ENCODE peak calls at places on chromosomes 3 and 15, in four cellular contexts. One of them, this sample, is unnamed. For H3K27me3, the result is how much of the 10 kb centered on the place peaks cover.

GRCh38 chr3:174737966-174738365 is 121.2 kb upstream of the NAALADL2 start:
- DNase-seq in neural progenitor cell: no peak
- DNase-seq in IMR-90: no peak
- DNase-seq in heart left ventricle: no peak
- DNase-seq in this sample: no peak

GRCh38 chr15:46089438-46090044 is 454.7 kb downstream of the SQOR start:
- DNase-seq in IMR-90: no peak
- DNase-seq in heart left ventricle: no peak
- DNase-seq in neural progenitor cell: no peak
- DNase-seq in this sample: no peak

GRCh38 chr3:73733796-73734195 is 109.1 kb upstream of the PDZRN3 start:
- DNase-seq in heart left ventricle: no peak
- DNase-seq in neural progenitor cell: no peak
- DNase-seq in IMR-90: no peak
- DNase-seq in this sample: no peak

GRCh38 chr3:177451940-177452484 is 254.7 kb upstream of the TBL1XR1 start:
- DNase-seq in neural progenitor cell: no peak
- DNase-seq in IMR-90: peak
- DNase-seq in heart left ventricle: no peak
- DNase-seq in this sample: no peak

GRCh38 chr15:44713006-44713966 is 2.0 kb downstream of the B2M start:
- DNase-seq in neural progenitor cell: no peak
- DNase-seq in IMR-90: peak
- DNase-seq in heart left ventricle: no peak
- DNase-seq in this sample: peak

GRCh38 chr15:71219646-71220045 is 104.4 kb downstream of the THSD4 start:
- DNase-seq in IMR-90: peak
- DNase-seq in heart left ventricle: no peak
- DNase-seq in neural progenitor cell: peak
- DNase-seq in this sample: no peak

GRCh38 chr3:48013288-48013980 is 2.8 kb downstream of the MAP4 start:
- DNase-seq in IMR-90: peak
- DNase-seq in neural progenitor cell: peak
- DNase-seq in heart left ventricle: no peak
- DNase-seq in this sample: no peak

GRCh38 chr3:190996376-190996775 is 133.9 kb upstream of the GMNC start:
- DNase-seq in neural progenitor cell: no peak
- DNase-seq in IMR-90: peak
- DNase-seq in heart left ventricle: no peak
- DNase-seq in this sample: no peak

GRCh38 chr15:68431792-68432401 is at the start of gene ITGA11:
- DNase-seq in neural progenitor cell: peak
- DNase-seq in heart left ventricle: peak
- DNase-seq in IMR-90: peak
- DNase-seq in this sample: peak

GRCh38 chr15:74500401-74500800 is 39.4 kb upstream of the UBL7 start:
- DNase-seq in IMR-90: no peak
- DNase-seq in heart left ventricle: no peak
- DNase-seq in neural progenitor cell: no peak
- DNase-seq in this sample: peak

GRCh38 chr3:155491696-155492095 is 198.2 kb upstream of the STRIT1 start:
- DNase-seq in neural progenitor cell: no peak
- DNase-seq in IMR-90: no peak
- DNase-seq in heart left ventricle: no peak
- DNase-seq in this sample: no peak

GRCh38 chr15:90910441-90911301 is 7.6 kb downstream of the MAN2A2 start:
- DNase-seq in neural progenitor cell: no peak
- DNase-seq in heart left ventricle: no peak
- DNase-seq in IMR-90: no peak
- DNase-seq in this sample: no peak

GRCh38 chr3:13857702-13858380 is 22.0 kb downstream of the WNT7A start:
- DNase-seq in neural progenitor cell: no peak
- DNase-seq in heart left ventricle: no peak
- DNase-seq in IMR-90: no peak
- DNase-seq in this sample: no peak

GRCh38 chr3:149198611-149199010 is 23.0 kb downstream of the CP start:
- DNase-seq in neural progenitor cell: peak
- DNase-seq in heart left ventricle: no peak
- DNase-seq in IMR-90: peak
- DNase-seq in this sample: peak

GRCh38 chr3:46668116-46668515 is 25.4 kb downstream of the ALS2CL start:
- DNase-seq in IMR-90: no peak
- DNase-seq in heart left ventricle: peak
- DNase-seq in neural progenitor cell: no peak
- DNase-seq in this sample: peak

GRCh38 chr15:58444056-58444455 is 12.3 kb downstream of the LIPC start:
- DNase-seq in heart left ventricle: no peak
- DNase-seq in neural progenitor cell: no peak
- DNase-seq in IMR-90: peak
- DNase-seq in this sample: no peak

GRCh38 chr3:62527484-62527883 is 154.1 kb upstream of the FEZF2 start:
- DNase-seq in heart left ventricle: no peak
- DNase-seq in neural progenitor cell: no peak
- DNase-seq in IMR-90: no peak
- DNase-seq in this sample: no peak

GRCh38 chr3:11551019-11551418 is 92.7 kb downstream of the VGLL4 start:
- DNase-seq in heart left ventricle: peak
- DNase-seq in neural progenitor cell: no peak
- DNase-seq in IMR-90: no peak
- DNase-seq in this sample: no peak

GRCh38 chr15:97521390-97521789 is 439.1 kb upstream of the ARRDC4 start:
- DNase-seq in IMR-90: no peak
- DNase-seq in heart left ventricle: no peak
- DNase-seq in neural progenitor cell: no peak
- DNase-seq in this sample: no peak

GRCh38 chr3:90054306-90054705 is 946.9 kb downstream of the EPHA3 start:
- DNase-seq in IMR-90: no peak
- DNase-seq in neural progenitor cell: no peak
- DNase-seq in heart left ventricle: no peak
- DNase-seq in this sample: no peak

GRCh38 chr3:177977381-177978158 is 558.7 kb upstream of the KCNMB2 start:
- DNase-seq in heart left ventricle: no peak
- DNase-seq in IMR-90: peak
- DNase-seq in neural progenitor cell: no peak
- DNase-seq in this sample: no peak

GRCh38 chr3:88113311-88114162 is 36.2 kb upstream of the C3orf38 start:
- DNase-seq in neural progenitor cell: peak
- DNase-seq in heart left ventricle: no peak
- DNase-seq in IMR-90: peak
- DNase-seq in this sample: peak

GRCh38 chr15:81897011-81897677 is 148.7 kb downstream of the MEX3B start:
- DNase-seq in IMR-90: peak
- DNase-seq in neural progenitor cell: no peak
- DNase-seq in heart left ventricle: no peak
- DNase-seq in this sample: no peak

GRCh38 chr3:98994128-98994762 is 92.8 kb upstream of the DCBLD2 start:
- DNase-seq in IMR-90: peak
- DNase-seq in heart left ventricle: no peak
- DNase-seq in neural progenitor cell: peak
- DNase-seq in this sample: no peak

GRCh38 chr15:56775632-56776031 is 42.3 kb upstream of the ZNF280D start:
- DNase-seq in neural progenitor cell: no peak
- DNase-seq in IMR-90: no peak
- DNase-seq in heart left ventricle: no peak
- DNase-seq in this sample: no peak

GRCh38 chr3:149314807-149315578 is 18.4 kb downstream of the TM4SF18 start:
- DNase-seq in neural progenitor cell: no peak
- DNase-seq in IMR-90: peak
- DNase-seq in heart left ventricle: no peak
- DNase-seq in this sample: no peak

GRCh38 chr3:63467392-63467791 is 185.1 kb upstream of the SNTN start:
- DNase-seq in neural progenitor cell: no peak
- DNase-seq in IMR-90: no peak
- DNase-seq in heart left ventricle: no peak
- DNase-seq in this sample: no peak

DNA sequence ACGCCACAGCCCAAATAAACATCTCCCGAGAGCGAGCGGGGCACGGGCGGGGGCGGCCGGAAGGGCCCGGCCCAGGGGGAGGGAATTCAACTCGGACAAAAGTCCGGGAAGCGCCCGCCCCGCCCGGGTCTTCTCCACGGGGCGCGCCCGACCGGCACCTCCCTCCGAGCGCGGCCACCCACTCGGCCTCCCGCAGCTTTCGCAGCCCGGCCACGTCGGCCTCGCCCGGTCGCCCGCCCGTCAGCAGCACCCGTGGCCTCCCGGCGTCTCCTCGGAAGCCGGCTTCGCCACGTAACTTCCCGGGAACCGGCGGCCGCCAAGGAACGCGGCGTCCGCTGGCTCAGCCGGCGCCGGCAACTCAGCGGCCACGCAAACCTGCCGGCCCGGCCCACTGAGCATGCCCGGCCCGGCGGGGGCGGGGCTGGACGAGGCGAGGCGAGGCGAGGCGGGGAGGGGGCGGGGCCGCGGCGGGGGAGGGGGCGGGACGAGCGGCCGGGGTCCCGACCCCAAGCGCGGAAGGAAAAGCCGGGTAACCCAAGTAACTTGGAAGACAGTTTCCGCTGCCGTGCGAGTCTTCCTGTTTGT is at the start of gene TJP1:
- DNase-seq in neural progenitor cell: peak
- DNase-seq in IMR-90: peak
- DNase-seq in heart left ventricle: peak
- DNase-seq in this sample: peak
- H3K4me3 ChIP-seq in neural progenitor cell: peak
- H3K4me3 ChIP-seq in IMR-90: peak
- H3K4me3 ChIP-seq in heart left ventricle: peak
- H3K4me3 ChIP-seq in this sample: peak

GRCh38 chr15:33837294-33837693 is 131.0 kb upstream of the CHRM5 start:
- DNase-seq in neural progenitor cell: no peak
- DNase-seq in heart left ventricle: no peak
- DNase-seq in IMR-90: no peak
- DNase-seq in this sample: no peak

GRCh38 chr15:33834892-33835730 is 133.2 kb upstream of the CHRM5 start:
- DNase-seq in IMR-90: no peak
- DNase-seq in heart left ventricle: no peak
- DNase-seq in neural progenitor cell: no peak
- DNase-seq in this sample: peak

GRCh38 chr15:33831646-33832045 is 136.7 kb upstream of the CHRM5 start:
- DNase-seq in heart left ventricle: no peak
- DNase-seq in neural progenitor cell: no peak
- DNase-seq in IMR-90: no peak
- DNase-seq in this sample: no peak
- H3K27me3 ChIP-seq in heart left ventricle: under half
- H3K27me3 ChIP-seq in neural progenitor cell: under half
- H3K27me3 ChIP-seq in IMR-90: under half
- H3K27me3 ChIP-seq in this sample: under half

GRCh38 chr3:66442254-66443249 is 58.3 kb downstream of the LRIG1 start:
- DNase-seq in heart left ventricle: peak
- DNase-seq in IMR-90: peak
- DNase-seq in neural progenitor cell: peak
- DNase-seq in this sample: peak
- H3K4me3 ChIP-seq in heart left ventricle: no peak
- H3K4me3 ChIP-seq in IMR-90: no peak
- H3K4me3 ChIP-seq in neural progenitor cell: no peak
- H3K4me3 ChIP-seq in this sample: peak

DNA sequence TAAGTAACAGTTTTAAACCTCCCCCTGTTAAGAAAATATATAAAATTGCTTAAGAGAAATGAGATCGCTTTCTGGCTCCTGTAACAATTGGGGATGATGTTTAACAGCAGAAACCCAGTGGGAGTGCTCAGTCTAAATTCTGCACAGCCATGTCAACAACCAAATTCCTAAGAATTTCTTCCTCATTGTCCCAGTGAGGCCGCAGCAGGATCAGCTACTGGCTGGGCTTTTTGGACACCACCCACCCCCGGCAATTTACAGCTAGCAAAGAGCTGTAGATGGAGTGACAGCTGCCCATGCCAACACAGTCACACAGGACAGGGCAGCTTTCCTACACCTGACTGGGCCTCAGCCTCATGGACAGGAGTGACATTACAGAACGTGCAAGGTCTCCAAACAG is 942.9 kb downstream of the MCTP2 start:
- DNase-seq in IMR-90: peak
- DNase-seq in heart left ventricle: no peak
- DNase-seq in neural progenitor cell: peak
- DNase-seq in this sample: no peak
- H3K27me3 ChIP-seq in IMR-90: under half
- H3K27me3 ChIP-seq in heart left ventricle: under half
- H3K27me3 ChIP-seq in neural progenitor cell: under half
- H3K27me3 ChIP-seq in this sample: under half

DNA sequence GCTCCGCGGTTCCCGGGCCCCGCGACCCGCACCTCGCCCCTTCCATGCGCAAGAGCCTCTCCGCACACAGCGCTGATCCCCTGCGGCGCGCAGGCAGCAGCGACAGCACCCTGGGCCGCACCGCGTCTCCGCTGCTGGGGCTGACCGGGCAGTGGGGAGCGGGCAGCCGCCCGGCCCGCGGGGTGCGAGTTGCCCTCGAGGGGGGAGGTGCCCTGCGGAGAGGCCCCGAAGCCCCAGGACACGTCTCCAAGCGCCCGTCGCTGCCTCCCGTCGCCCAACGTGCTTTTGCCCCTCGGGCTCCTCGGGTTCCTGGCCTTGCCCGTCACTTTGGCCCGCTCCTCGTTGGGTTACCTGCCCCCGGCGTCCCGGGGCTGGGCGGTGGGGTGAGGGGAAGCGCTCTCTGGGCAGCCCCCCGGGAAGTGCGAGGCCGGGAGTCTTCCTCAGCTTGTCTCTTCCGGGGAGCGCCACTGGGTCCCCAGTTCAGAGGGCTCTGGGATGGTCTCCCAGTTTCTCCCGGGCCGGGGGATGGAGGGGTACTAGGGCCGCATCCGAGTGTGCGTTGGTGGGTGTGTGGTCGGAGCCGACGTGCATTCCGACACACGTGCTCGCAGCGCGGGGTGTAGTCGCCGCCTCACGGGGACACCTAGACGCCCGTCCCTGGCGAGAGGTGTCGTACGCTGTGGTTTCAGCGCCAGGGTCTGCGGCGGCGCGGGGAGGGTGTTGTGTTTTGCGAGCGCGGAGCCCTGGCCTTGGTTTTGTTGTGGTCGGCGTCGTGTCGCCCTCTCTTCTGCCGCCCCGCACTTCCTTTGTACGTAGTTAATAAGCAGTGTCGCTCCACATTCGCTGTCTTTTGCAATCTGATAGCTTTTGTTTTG is 1.9 kb downstream of the IGF1R start:
- DNase-seq in neural progenitor cell: peak
- DNase-seq in heart left ventricle: peak
- DNase-seq in IMR-90: peak
- DNase-seq in this sample: peak
- H3K4me3 ChIP-seq in neural progenitor cell: peak
- H3K4me3 ChIP-seq in heart left ventricle: peak
- H3K4me3 ChIP-seq in IMR-90: peak
- H3K4me3 ChIP-seq in this sample: peak

DNA sequence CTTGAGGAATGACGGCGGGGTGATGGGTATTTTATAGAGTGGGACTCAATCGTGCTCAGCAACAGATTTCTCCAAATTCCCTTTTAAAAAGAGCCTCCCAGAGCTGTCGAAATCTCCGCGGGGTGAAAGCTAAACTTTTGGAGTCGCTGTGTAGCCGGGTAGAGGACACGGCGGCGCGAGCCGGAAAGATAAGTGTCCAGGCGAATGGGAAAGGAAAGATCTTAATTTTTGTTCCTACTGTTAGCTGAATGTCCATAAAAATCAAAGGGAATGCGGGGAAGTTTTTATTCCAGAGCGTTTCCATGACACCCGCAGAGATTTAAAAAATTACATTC is 9.1 kb downstream of the EOMES start:
- DNase-seq in neural progenitor cell: no peak
- DNase-seq in heart left ventricle: no peak
- DNase-seq in IMR-90: no peak
- DNase-seq in this sample: no peak
- H3K27me3 ChIP-seq in neural progenitor cell: half or more
- H3K27me3 ChIP-seq in heart left ventricle: half or more
- H3K27me3 ChIP-seq in IMR-90: half or more
- H3K27me3 ChIP-seq in this sample: half or more

GRCh38 chr3:72523409-72524172 is 324.7 kb downstream of the SHQ1 start:
- DNase-seq in IMR-90: no peak
- DNase-seq in heart left ventricle: no peak
- DNase-seq in neural progenitor cell: no peak
- DNase-seq in this sample: no peak
- H3K4me3 ChIP-seq in IMR-90: no peak
- H3K4me3 ChIP-seq in heart left ventricle: no peak
- H3K4me3 ChIP-seq in neural progenitor cell: no peak
- H3K4me3 ChIP-seq in this sample: no peak

This sample was measured in H7.